ENCODE peak calls at places on chromosomes 1 and 21, in four cellular contexts. One of them, this sample, is unnamed.

GRCh38 chr1:8510041-8510823 is 192.3 kb downstream of the SLC45A1 start:
- DNase-seq in breast epithelium: no peak
- DNase-seq in left lung: no peak
- DNase-seq in astrocyte: peak; percentile 90
- DNase-seq in this sample: peak; percentile 67

GRCh38 chr1:32289256-32289655 is 2.6 kb upstream of the HDAC1 start:
- DNase-seq in breast epithelium: no peak
- DNase-seq in left lung: no peak
- DNase-seq in astrocyte: no peak
- DNase-seq in this sample: no peak

GRCh38 chr1:210123924-210124589 is 108.5 kb upstream of the SERTAD4 start:
- DNase-seq in breast epithelium: no peak
- DNase-seq in left lung: no peak
- DNase-seq in astrocyte: peak; percentile 74
- DNase-seq in this sample: peak; percentile 72

GRCh38 chr21:23921670-23922418 is 1685.4 kb downstream of the MRPL39 start:
- DNase-seq in breast epithelium: no peak
- DNase-seq in left lung: no peak
- DNase-seq in astrocyte: no peak
- DNase-seq in this sample: no peak

GRCh38 chr1:223007250-223007649 is 135.8 kb downstream of the TLR5 start:
- DNase-seq in breast epithelium: no peak
- DNase-seq in left lung: no peak
- DNase-seq in astrocyte: peak; percentile 64
- DNase-seq in this sample: no peak

GRCh38 chr1:204075116-204075636 is 2.3 kb downstream of the SOX13 start:
- DNase-seq in breast epithelium: no peak
- DNase-seq in left lung: no peak
- DNase-seq in astrocyte: no peak
- DNase-seq in this sample: no peak

GRCh38 chr1:30618335-30618747 is 105.0 kb downstream of the MATN1 start:
- DNase-seq in breast epithelium: no peak
- DNase-seq in left lung: no peak
- DNase-seq in astrocyte: peak; percentile 5
- DNase-seq in this sample: no peak

GRCh38 chr1:211627259-211627658 is 48.2 kb downstream of the NEK2 start:
- DNase-seq in breast epithelium: no peak
- DNase-seq in left lung: no peak
- DNase-seq in astrocyte: no peak
- DNase-seq in this sample: no peak

GRCh38 chr1:215529571-215529970 is 37.5 kb upstream of the KCTD3 start:
- DNase-seq in breast epithelium: no peak
- DNase-seq in left lung: no peak
- DNase-seq in astrocyte: no peak
- DNase-seq in this sample: no peak

GRCh38 chr1:77412069-77412793 is 130.4 kb downstream of the AK5 start:
- DNase-seq in breast epithelium: no peak
- DNase-seq in left lung: no peak
- DNase-seq in astrocyte: peak; percentile 48
- DNase-seq in this sample: peak; percentile 73

GRCh38 chr21:27269646-27270045 is 302.8 kb upstream of the ADAMTS5 start:
- DNase-seq in breast epithelium: no peak
- DNase-seq in left lung: no peak
- DNase-seq in astrocyte: peak; percentile 87
- DNase-seq in this sample: peak; percentile 90

GRCh38 chr1:63126104-63126503 is 196.3 kb upstream of the FOXD3 start:
- DNase-seq in breast epithelium: no peak
- DNase-seq in left lung: peak; percentile 38
- DNase-seq in astrocyte: no peak
- DNase-seq in this sample: no peak

GRCh38 chr1:23634840-23635642 is 56.6 kb upstream of the RPL11 start:
- DNase-seq in breast epithelium: no peak
- DNase-seq in left lung: peak; percentile 43
- DNase-seq in astrocyte: peak; percentile 55
- DNase-seq in this sample: peak; percentile 84

GRCh38 chr1:183070923-183071618 is 47.9 kb downstream of the LAMC1 start:
- DNase-seq in breast epithelium: no peak
- DNase-seq in left lung: no peak
- DNase-seq in astrocyte: peak; percentile 98
- DNase-seq in this sample: peak; percentile 78

GRCh38 chr1:3883194-3883920 is 16.7 kb downstream of the C1orf174 start:
- DNase-seq in breast epithelium: no peak
- DNase-seq in left lung: no peak
- DNase-seq in astrocyte: no peak
- DNase-seq in this sample: no peak

GRCh38 chr21:21147374-21147745 is 149.2 kb downstream of the NCAM2 start:
- DNase-seq in breast epithelium: no peak
- DNase-seq in left lung: no peak
- DNase-seq in astrocyte: no peak
- DNase-seq in this sample: no peak

GRCh38 chr1:93612510-93612909 is 69.1 kb downstream of the BCAR3 start:
- DNase-seq in breast epithelium: no peak
- DNase-seq in left lung: no peak
- DNase-seq in astrocyte: no peak
- DNase-seq in this sample: no peak

GRCh38 chr1:162388615-162389014 is 7.1 kb downstream of the C1orf226 start:
- DNase-seq in breast epithelium: no peak
- DNase-seq in left lung: no peak
- DNase-seq in astrocyte: no peak
- DNase-seq in this sample: peak; percentile 56

GRCh38 chr1:22281521-22282241 is 138.8 kb upstream of the WNT4 start:
- DNase-seq in breast epithelium: peak; percentile 46
- DNase-seq in left lung: no peak
- DNase-seq in astrocyte: no peak
- DNase-seq in this sample: no peak

GRCh38 chr1:78491311-78492071 is 717 bp downstream of the PTGFR start:
- DNase-seq in breast epithelium: no peak
- DNase-seq in left lung: peak; percentile 36
- DNase-seq in astrocyte: peak; percentile 48
- DNase-seq in this sample: peak; percentile 30

GRCh38 chr1:26239936-26240335 is 5.9 kb downstream of the CEP85 start:
- DNase-seq in breast epithelium: no peak
- DNase-seq in left lung: no peak
- DNase-seq in astrocyte: peak; percentile 77
- DNase-seq in this sample: peak; percentile 71

GRCh38 chr1:107750364-107750959 is 214.5 kb downstream of the VAV3 start:
- DNase-seq in breast epithelium: no peak
- DNase-seq in left lung: no peak
- DNase-seq in astrocyte: peak; percentile 43
- DNase-seq in this sample: peak; percentile 55

GRCh38 chr1:15764269-15764764 is 5.7 kb downstream of the FBLIM1 start:
- DNase-seq in breast epithelium: no peak
- DNase-seq in left lung: no peak
- DNase-seq in astrocyte: no peak
- DNase-seq in this sample: no peak

GRCh38 chr1:53195913-53196484 is 625 bp upstream of the CPT2 start:
- DNase-seq in breast epithelium: no peak
- DNase-seq in left lung: no peak
- DNase-seq in astrocyte: no peak
- DNase-seq in this sample: no peak

GRCh38 chr1:116513956-116514355 is 56.9 kb downstream of the CD58 start:
- DNase-seq in breast epithelium: peak; percentile 66
- DNase-seq in left lung: no peak
- DNase-seq in astrocyte: no peak
- DNase-seq in this sample: no peak

GRCh38 chr1:116516631-116517030 is 54.2 kb downstream of the CD58 start:
- DNase-seq in breast epithelium: no peak
- DNase-seq in left lung: no peak
- DNase-seq in astrocyte: no peak
- DNase-seq in this sample: no peak

GRCh38 chr1:116514708-116515525 is 55.9 kb downstream of the CD58 start:
- DNase-seq in breast epithelium: no peak
- DNase-seq in left lung: no peak
- DNase-seq in astrocyte: peak; percentile 89
- DNase-seq in this sample: peak; percentile 55

GRCh38 chr1:116518400-116518799 is 52.4 kb downstream of the CD58 start:
- DNase-seq in breast epithelium: no peak
- DNase-seq in left lung: no peak
- DNase-seq in astrocyte: no peak
- DNase-seq in this sample: no peak

DNA sequence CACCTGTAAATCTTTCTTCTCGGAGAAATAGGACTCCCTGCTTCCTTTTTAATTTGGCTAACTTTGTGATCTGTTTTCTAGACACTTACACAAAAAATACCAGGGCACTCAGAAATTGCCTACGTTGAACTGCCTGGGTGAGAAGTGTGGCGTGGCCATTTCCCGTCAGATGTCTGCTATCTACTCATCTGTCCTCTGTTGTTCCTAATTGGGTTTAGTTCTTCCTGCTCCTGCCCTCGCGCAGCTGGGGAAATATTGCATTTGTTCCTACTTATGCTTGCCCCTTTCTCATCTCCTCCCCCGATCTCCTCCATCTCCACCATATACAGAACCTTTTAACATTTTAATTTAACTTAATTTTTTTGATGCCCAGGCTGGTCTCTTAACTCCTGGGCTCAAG is 55.1 kb downstream of the CD58 start:
- DNase-seq in breast epithelium: no peak
- DNase-seq in left lung: no peak
- DNase-seq in astrocyte: no peak
- DNase-seq in this sample: no peak
- H3K4me3 ChIP-seq in breast epithelium: no peak overlapping the region
- H3K4me3 ChIP-seq in left lung: no peak overlapping the region
- H3K4me3 ChIP-seq in astrocyte: no peak overlapping the region
- H3K4me3 ChIP-seq in this sample: no peak overlapping the region

GRCh38 chr21:41411449-41412089 is 14.5 kb upstream of the MX1 start:
- DNase-seq in breast epithelium: no peak
- DNase-seq in left lung: peak; percentile 65
- DNase-seq in astrocyte: no peak
- DNase-seq in this sample: no peak
- TF ChIP-seq CTCF in breast epithelium: peak; percentile 21
- TF ChIP-seq CTCF in left lung: no peak
- TF ChIP-seq CTCF in astrocyte: no peak
- TF ChIP-seq CTCF in this sample: peak; percentile 11

GRCh38 chr1:67723620-67724019 is 38.6 kb downstream of the GADD45A start:
- DNase-seq in breast epithelium: no peak
- DNase-seq in left lung: no peak
- DNase-seq in astrocyte: peak; percentile 85
- DNase-seq in this sample: peak; percentile 59
- H3K4me3 ChIP-seq in breast epithelium: no peak overlapping the region
- H3K4me3 ChIP-seq in left lung: no peak overlapping the region
- H3K4me3 ChIP-seq in astrocyte: peak overlapping the region; percentile 6
- H3K4me3 ChIP-seq in this sample: peak overlapping the region; percentile 6

GRCh38 chr1:181064702-181065101 is 23.8 kb upstream of the IER5 start:
- DNase-seq in breast epithelium: no peak
- DNase-seq in left lung: no peak
- DNase-seq in astrocyte: no peak
- DNase-seq in this sample: no peak
- TF ChIP-seq CTCF in breast epithelium: no peak
- TF ChIP-seq CTCF in left lung: no peak
- TF ChIP-seq CTCF in astrocyte: no peak
- TF ChIP-seq CTCF in this sample: no peak

DNA sequence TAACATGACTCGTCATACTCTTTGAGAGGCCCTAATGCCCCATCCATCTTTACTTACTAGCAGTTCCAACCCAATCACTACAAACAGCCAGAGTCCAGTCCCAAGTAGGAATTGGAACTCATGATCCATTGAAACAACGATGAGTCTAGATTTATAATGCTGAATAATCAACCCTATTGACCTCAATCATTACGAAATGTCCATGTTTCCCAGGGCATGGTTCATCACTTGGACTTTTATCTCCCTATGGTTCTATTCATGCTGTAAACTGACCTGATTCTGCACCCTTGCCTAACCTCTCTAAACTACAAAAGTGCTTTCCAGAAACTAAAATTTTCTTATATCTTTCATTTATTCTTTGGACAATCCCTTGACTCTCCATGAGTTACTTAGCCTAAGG is 840.0 kb upstream of the B3GALT2 start:
- DNase-seq in breast epithelium: no peak
- DNase-seq in left lung: no peak
- DNase-seq in astrocyte: no peak
- DNase-seq in this sample: no peak
- H3K4me3 ChIP-seq in breast epithelium: no peak overlapping the region
- H3K4me3 ChIP-seq in left lung: no peak overlapping the region
- H3K4me3 ChIP-seq in astrocyte: no peak overlapping the region
- H3K4me3 ChIP-seq in this sample: no peak overlapping the region